ENCODE peak calls at places on chromosomes 12 and 14, in five cellular contexts. D is hepatocyte, I is endothelial cell of umbilical vein, S is stomach, X is cardiac muscle cell. G is an unnamed sample.

GRCh38 chr14:106347890-106348755 is 821.7 kb downstream of the TMEM121 start:
- DNase-seq in S (no peak), D (peak; percentile 40), I (no peak), X (no peak), G (no peak)

GRCh38 chr14:55620277-55620676 is 40.3 kb downstream of the KTN1 start:
- DNase-seq in I (no peak), D (no peak), S (no peak), X (no peak), G (no peak)

GRCh38 chr12:11758838-11759509 is 109.5 kb downstream of the ETV6 start:
- DNase-seq in I (peak; percentile 51), D (no peak), X (peak; percentile 83), S (no peak), G (no peak)

GRCh38 chr14:68621400-68622365 is 171.2 kb downstream of the ZFP36L1 start:
- DNase-seq in D (no peak), S (no peak), I (no peak), X (peak; percentile 67), G (no peak)

GRCh38 chr12:62230652-62231051 is 29.6 kb upstream of the USP15 start:
- DNase-seq in X (no peak), D (no peak), S (no peak), I (no peak), G (no peak)

GRCh38 chr14:37133284-37133913 is 39.0 kb downstream of the SLC25A21 start:
- DNase-seq in I (no peak), X (no peak), S (no peak), D (no peak), G (no peak)

GRCh38 chr12:50572275-50572674 is 67.5 kb downstream of the DIP2B start:
- DNase-seq in S (no peak), I (no peak), D (peak; percentile 44), X (peak; percentile 93), G (no peak)

GRCh38 chr12:31311634-31312258 is 14.2 kb downstream of the SINHCAF start:
- DNase-seq in S (no peak), X (no peak), D (no peak), I (no peak), G (no peak)

GRCh38 chr12:104064842-104065441 is 611 bp downstream of the HCFC2 start:
- DNase-seq in X (no peak), D (peak; percentile 34), I (peak; percentile 36), S (no peak), G (peak; percentile 33)

GRCh38 chr12:96416033-96416790 is 16.0 kb upstream of the CDK17 start:
- DNase-seq in I (peak; percentile 33), S (no peak), X (peak; percentile 88), D (no peak), G (no peak)

GRCh38 chr12:13234045-13234641 is 37.6 kb downstream of the EMP1 start:
- DNase-seq in I (peak; percentile 77), S (peak; percentile 37), X (peak; percentile 77), D (peak; percentile 70), G (peak; percentile 66)

GRCh38 chr12:118780939-118781338 is 200.4 kb upstream of the SRRM4 start:
- DNase-seq in D (no peak), S (no peak), I (no peak), X (no peak), G (no peak)

GRCh38 chr12:71759941-71760340 is 5.3 kb downstream of the RAB21 start:
- DNase-seq in D (no peak), X (no peak), I (no peak), S (no peak), G (no peak)

GRCh38 chr12:93184664-93185368 is 192.9 kb upstream of the NUDT4 start:
- DNase-seq in I (no peak), X (no peak), S (no peak), D (no peak), G (no peak)

GRCh38 chr12:57863676-57864075 is 17.1 kb upstream of the CTDSP2 start:
- DNase-seq in X (no peak), S (no peak), D (no peak), I (no peak), G (no peak)

GRCh38 chr12:30166416-30166815 is 382.7 kb upstream of the TMTC1 start:
- DNase-seq in S (no peak), I (no peak), D (no peak), X (peak; percentile 45), G (no peak)

GRCh38 chr14:98138666-98139065 is 1133.3 kb downstream of the BCL11B start:
- DNase-seq in I (no peak), X (peak; percentile 22), D (peak; percentile 55), S (no peak), G (peak; percentile 59)

GRCh38 chr12:64387201-64387816 is 3.2 kb downstream of the C12orf56 start:
- DNase-seq in D (peak; percentile 23), S (no peak), X (no peak), I (no peak), G (no peak)

GRCh38 chr12:64390275-64390851 is at the start of gene C12orf56:
- DNase-seq in D (peak; percentile 42), X (peak; percentile 25), I (peak; percentile 21), S (no peak), G (no peak)

GRCh38 chr12:64389154-64389553 is 1.4 kb downstream of the C12orf56 start:
- DNase-seq in D (no peak), I (no peak), X (no peak), S (no peak), G (peak; percentile 60)

GRCh38 chr12:64395739-64396138 is 5.2 kb upstream of the C12orf56 start:
- DNase-seq in D (no peak), S (no peak), I (peak; percentile 89), X (peak; percentile 35), G (no peak)

DNA sequence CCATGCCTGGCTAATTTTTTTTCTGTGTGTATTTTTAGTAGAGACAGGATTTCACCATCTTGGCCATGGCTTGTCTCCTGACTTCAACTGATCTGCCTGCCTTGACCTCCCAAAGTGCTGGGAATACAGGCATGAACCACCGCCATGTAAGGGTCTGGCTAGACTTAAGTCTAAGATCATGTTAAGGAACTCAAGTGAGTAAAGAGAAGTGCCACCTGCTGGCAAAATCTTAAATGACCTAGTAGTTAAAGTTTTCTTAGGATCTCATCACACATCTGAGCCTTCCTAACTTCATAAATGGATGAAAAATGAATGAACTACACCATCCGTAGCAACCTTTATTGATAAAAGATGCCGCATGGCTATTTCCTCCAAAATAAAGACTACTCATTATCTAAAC is 1.7 kb upstream of the C12orf56 start:
- DNase-seq in X (peak; percentile 65), I (peak; percentile 59), D (peak; percentile 49), S (no peak), G (no peak)
- TF ChIP-seq CTCF in X (peak; percentile 41), I (peak; percentile 25), D (peak; percentile 39), S (no peak), G (peak; percentile 9)

GRCh38 chr12:45464699-45465098 is 248.8 kb downstream of the ANO6 start:
- DNase-seq in I (no peak), X (peak; percentile 35), D (no peak), S (no peak), G (peak; percentile 16)
- TF ChIP-seq CTCF in I (no peak), X (peak; percentile 28), D (no peak), S (no peak), G (no peak)

GRCh38 chr14:31449971-31450610 is 7.2 kb downstream of the DTD2 start:
- DNase-seq in I (peak; percentile 66), S (no peak), X (peak; percentile 65), D (peak; percentile 33), G (no peak)
- TF ChIP-seq CTCF in I (peak; percentile 21), S (no peak), X (peak; percentile 56), D (peak; percentile 52), G (peak; percentile 58)

DNA sequence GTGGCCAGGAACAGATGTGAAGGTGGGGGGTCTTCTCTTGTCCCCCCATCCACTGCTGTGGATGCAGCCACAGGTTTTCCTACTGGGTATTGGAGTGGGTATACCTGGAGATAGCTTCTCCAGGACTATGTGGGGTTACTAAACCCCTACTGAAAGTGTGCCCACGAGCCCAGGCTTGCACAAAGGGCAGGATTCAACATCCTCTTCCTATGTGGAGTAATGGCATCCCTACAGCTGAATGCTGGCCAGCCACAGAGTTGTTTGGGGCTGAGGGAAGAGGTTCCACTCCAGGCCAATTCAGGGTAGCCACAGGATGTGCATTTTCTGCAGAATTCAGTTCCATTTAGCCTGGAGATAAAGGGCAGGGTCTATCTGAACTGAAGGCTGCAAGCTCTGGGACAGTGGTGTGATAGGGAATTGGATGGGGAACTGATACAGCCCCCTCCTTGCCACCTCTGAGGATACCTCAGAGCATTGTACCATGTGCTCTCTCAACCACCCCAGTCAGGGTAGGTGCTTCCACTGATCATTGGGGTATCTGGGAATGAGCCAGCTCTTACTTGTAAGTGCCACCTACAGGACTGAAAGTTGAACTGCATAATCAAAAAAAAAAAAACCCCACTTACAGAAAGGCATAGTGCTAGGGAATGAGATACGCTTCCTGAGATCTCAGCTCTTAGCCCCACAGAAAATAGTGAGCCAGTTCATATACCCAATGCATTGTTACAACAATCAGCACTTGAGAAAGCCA is 187.1 kb downstream of the KITLG start:
- DNase-seq in D (peak; percentile 19), S (no peak), I (peak; percentile 53), X (peak; percentile 57), G (no peak)
- TF ChIP-seq CTCF in D (peak; percentile 30), S (no peak), I (peak; percentile 50), X (peak; percentile 52), G (no peak)

GRCh38 chr14:76936483-76936882 is 92.0 kb downstream of the IRF2BPL start:
- DNase-seq in D (peak; percentile 36), I (no peak), S (no peak), X (peak; percentile 66), G (no peak)

GRCh38 chr14:76937181-76938091 is 91.1 kb downstream of the IRF2BPL start:
- DNase-seq in X (peak; percentile 91), I (peak; percentile 15), S (peak; percentile 39), D (peak; percentile 86), G (peak; percentile 67)

GRCh38 chr14:76940057-76940456 is 88.5 kb downstream of the IRF2BPL start:
- DNase-seq in I (no peak), X (no peak), D (no peak), S (no peak), G (no peak)

GRCh38 chr14:76939015-76939742 is 89.3 kb downstream of the IRF2BPL start:
- DNase-seq in I (no peak), X (no peak), S (no peak), D (no peak), G (no peak)

GRCh38 chr14:76938092-76938500 is 90.4 kb downstream of the IRF2BPL start:
- DNase-seq in I (no peak), X (no peak), S (no peak), D (no peak), G (no peak)
- TF ChIP-seq CTCF in I (no peak), X (no peak), S (no peak), D (no peak), G (no peak)

DNA sequence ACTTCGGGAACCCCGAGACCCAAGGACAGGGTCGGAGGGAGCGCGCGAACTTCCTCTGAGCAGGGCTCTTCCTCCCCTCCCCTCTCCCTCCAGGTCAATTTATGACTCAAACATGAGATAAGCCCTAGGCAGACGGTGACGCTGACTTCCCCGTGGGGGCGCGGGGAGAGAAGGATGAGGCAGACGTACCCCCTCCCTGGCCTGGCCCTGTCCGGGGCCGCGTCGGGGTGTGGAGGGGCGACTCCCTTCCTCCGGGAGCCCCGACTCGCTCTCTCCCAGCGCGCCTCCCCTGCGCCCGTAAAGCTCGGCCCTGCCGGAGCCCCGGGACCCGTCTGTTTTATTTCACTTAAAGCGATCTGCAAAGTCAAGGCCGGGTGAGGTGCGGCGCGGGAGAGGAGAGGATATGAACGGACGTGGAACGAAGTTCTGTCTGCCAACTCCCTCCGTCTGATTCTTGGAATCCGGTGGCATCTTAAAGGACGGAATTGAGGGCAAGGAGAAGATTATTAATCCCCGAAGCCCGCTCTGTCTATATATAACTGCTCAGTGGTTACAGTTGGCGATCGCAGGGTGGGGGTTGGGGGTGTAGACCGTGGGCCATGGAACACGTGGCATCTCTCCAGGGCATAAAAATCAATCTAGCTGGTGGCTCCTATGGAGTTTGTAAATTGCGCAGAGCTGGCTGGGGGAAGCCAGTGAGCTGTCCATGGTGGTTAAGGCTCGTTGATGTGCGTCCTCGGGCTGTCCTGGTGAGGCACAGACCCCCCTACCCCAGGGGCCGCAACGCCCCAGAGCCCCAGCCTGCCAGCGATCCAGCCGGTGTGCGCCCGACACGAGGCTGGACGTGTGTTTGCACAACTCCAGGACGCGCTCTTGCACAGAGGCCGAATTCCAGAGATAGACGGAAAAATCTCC is 2.9 kb upstream of the PTHLH start:
- DNase-seq in D (peak; percentile 70), X (peak; percentile 79), I (peak; percentile 74), S (no peak), G (peak; percentile 37)
- TF ChIP-seq CTCF in D (no peak), X (no peak), I (no peak), S (no peak), G (no peak)